ENCODE peak calls at places on chromosome 2, in six cellular contexts. B, R, H, T, C and I are unnamed samples.

GRCh38 chr2:170512271-170512670 is 202.9 kb upstream of the SP5 start:
- DNase-seq in B (no peak), R (no peak), H (no peak), T (no peak), C (no peak), I (no peak)

GRCh38 chr2:224909885-224910517 is 132.3 kb downstream of the DOCK10 start:
- DNase-seq in B (peak; percentile 56), R (no peak), H (no peak), T (peak; percentile 73), C (peak; percentile 81), I (peak; percentile 75)

GRCh38 chr2:113858764-113859163 is 31.1 kb upstream of the ACTR3 start:
- DNase-seq in B (no peak), R (no peak), H (no peak), T (peak; percentile 95), C (peak; percentile 95), I (peak; percentile 40)

GRCh38 chr2:152618188-152618564 is 99.1 kb downstream of the PRPF40A start:
- DNase-seq in B (no peak), R (no peak), H (no peak), T (no peak), C (peak; percentile 39), I (peak; percentile 13)

GRCh38 chr2:45664635-45665269 is 13.3 kb downstream of the PRKCE start:
- DNase-seq in B (no peak), R (no peak), H (no peak), T (peak; percentile 29), C (no peak), I (no peak)

GRCh38 chr2:6788614-6789013 is 77.1 kb downstream of the CMPK2 start:
- DNase-seq in B (no peak), R (no peak), H (no peak), T (no peak), C (no peak), I (no peak)

GRCh38 chr2:197946562-197946961 is 142.2 kb downstream of the PLCL1 start:
- DNase-seq in B (no peak), R (no peak), H (no peak), T (no peak), C (peak; percentile 47), I (peak; percentile 40)

GRCh38 chr2:131092409-131093065 is 723 bp downstream of the FAM168B start:
- DNase-seq in B (no peak), R (no peak), H (no peak), T (no peak), C (no peak), I (no peak)

GRCh38 chr2:85744771-85745601 is 8.8 kb upstream of the ATOH8 start:
- DNase-seq in B (no peak), R (no peak), H (no peak), T (peak; percentile 70), C (peak; percentile 100), I (no peak)

GRCh38 chr2:172102159-172102857 is 392 bp downstream of the DLX2 start:
- DNase-seq in B (no peak), R (no peak), H (no peak), T (peak; percentile 61), C (peak; percentile 50), I (no peak)

GRCh38 chr2:158573739-158574138 is 117.0 kb downstream of the PKP4 start:
- DNase-seq in B (no peak), R (no peak), H (no peak), T (no peak), C (no peak), I (no peak)

GRCh38 chr2:106292627-106293026 is 98.5 kb upstream of the UXS1 start:
- DNase-seq in B (no peak), R (no peak), H (no peak), T (no peak), C (no peak), I (no peak)

GRCh38 chr2:106288873-106289272 is 94.8 kb upstream of the UXS1 start:
- DNase-seq in B (no peak), R (no peak), H (no peak), T (no peak), C (no peak), I (no peak)

GRCh38 chr2:106296182-106296815 is 102.2 kb upstream of the UXS1 start:
- DNase-seq in B (no peak), R (no peak), H (no peak), T (no peak), C (peak; percentile 25), I (no peak)

GRCh38 chr2:106294182-106294581 is 100.1 kb upstream of the UXS1 start:
- DNase-seq in B (no peak), R (no peak), H (no peak), T (no peak), C (no peak), I (no peak)

DNA sequence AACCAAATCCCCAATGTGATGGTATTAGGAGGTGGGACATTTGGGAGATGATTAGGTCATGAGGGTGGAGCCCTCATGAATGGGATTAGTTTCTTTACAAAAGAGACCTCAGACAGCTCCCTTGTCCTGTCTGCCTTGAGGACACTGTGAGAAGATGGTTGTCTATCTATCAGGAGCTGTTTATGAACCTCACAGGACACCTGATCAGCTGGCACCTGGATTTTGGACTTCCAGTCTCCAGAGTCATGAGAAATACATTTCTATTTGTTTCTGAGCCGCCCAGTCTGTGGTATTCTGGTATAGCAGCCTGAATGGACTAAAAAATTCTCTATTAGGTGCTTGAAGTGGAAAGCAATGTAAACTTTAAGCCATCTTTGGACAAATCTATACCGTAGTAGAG is 99.3 kb upstream of the UXS1 start:
- DNase-seq in B (no peak), R (no peak), H (no peak), T (no peak), C (no peak), I (no peak)
- H3K4me3 ChIP-seq in B (no peak overlapping the region), R (no peak overlapping the region), H (no peak overlapping the region), T (no peak overlapping the region), C (no peak overlapping the region), I (no peak overlapping the region)

GRCh38 chr2:60230596-60230995 is 322.9 kb downstream of the BCL11A start:
- DNase-seq in B (no peak), R (no peak), H (no peak), T (no peak), C (no peak), I (no peak)
- TF ChIP-seq CTCF in B (no peak), R (no peak), H (no peak), T (no peak), C (no peak), I (no peak)

GRCh38 chr2:149594411-149594810 is 6.8 kb upstream of the MMADHC start:
- DNase-seq in B (no peak), R (no peak), H (no peak), T (no peak), C (no peak), I (no peak)

GRCh38 chr2:149596471-149596870 is 8.9 kb upstream of the MMADHC start:
- DNase-seq in B (no peak), R (no peak), H (no peak), T (no peak), C (no peak), I (no peak)

GRCh38 chr2:149598014-149598395 is 10.4 kb upstream of the MMADHC start:
- DNase-seq in B (no peak), R (no peak), H (no peak), T (peak; percentile 39), C (peak; percentile 24), I (no peak)

GRCh38 chr2:149595069-149595963 is 7.7 kb upstream of the MMADHC start:
- DNase-seq in B (no peak), R (no peak), H (no peak), T (peak; percentile 51), C (no peak), I (no peak)

DNA sequence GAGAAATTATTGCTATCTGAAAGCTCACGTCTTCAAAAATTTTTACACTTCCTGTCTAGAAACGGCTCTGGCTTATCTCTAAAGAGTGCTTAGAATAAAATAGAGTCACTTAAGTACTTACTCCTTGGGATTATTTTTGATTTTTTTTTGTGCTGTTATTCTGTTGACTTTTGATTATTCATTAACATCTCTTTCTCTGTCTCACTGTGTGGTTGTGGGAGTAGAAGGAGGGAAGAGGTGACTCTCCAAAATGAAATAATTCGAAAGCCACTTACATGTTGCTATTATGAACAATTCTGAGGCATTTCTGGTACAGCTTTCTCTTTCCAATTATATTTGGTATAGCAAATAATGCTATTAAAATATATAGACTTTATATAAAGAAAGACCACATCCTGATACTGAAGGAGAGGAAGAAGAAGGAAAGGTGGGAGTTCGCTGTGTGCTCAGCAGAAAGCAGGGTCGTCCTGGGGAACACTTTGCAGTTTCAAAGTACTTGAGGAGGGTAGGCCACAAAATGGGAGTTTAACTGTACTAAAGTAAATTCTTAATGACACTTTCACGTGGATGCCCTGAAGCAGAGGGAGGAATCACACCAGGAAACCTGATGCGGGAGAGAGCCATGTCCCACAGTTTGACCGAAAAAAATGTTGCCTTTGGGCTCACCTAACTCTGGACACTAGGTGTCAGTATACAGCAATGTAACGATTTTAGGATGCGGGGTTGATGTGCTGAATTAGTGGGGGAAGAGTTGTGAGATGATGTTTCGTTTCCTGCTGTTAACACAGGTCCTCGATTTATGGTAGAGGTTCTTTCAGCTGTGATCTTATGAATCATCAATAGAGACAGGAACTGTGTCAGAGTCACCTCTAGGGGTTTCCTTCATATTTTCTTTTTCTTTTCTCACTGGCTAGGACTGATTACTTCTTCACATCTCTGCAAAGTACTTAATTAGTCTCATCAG is 9.8 kb upstream of the MMADHC start:
- DNase-seq in B (no peak), R (peak; percentile 54), H (peak; percentile 52), T (peak; percentile 94), C (peak; percentile 95), I (peak; percentile 76)
- H3K4me3 ChIP-seq in B (no peak overlapping the region), R (peak overlapping the region; percentile 3), H (no peak overlapping the region), T (peak overlapping the region; percentile 13), C (no peak overlapping the region), I (no peak overlapping the region)

DNA sequence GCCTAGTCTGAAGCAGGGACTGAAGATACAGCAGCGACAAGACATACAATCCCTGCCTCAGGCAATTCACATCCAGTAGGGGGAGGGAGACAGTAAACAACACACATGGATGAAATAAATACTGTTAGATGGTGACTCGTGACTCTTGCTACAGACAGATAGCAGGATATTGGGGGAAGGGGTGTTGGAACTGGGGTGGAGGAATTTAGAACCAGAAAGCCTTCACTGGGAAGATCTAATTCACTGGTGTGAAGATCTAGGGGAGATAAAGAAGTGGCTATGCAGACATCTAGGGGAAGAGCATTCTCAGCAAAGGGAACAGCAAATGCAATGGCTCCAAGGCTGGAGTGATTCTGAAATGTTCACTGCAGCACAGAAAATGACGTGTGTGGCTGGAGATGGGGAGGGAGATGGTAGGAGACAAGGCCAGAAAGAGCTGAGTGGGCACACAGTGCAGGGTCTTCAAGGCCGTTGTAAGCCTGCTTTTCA is 52.6 kb upstream of the TMEM163 start:
- DNase-seq in B (no peak), R (no peak), H (no peak), T (no peak), C (no peak), I (no peak)
- TF ChIP-seq CTCF in B (no peak), R (no peak), H (no peak), T (no peak), C (no peak), I (no peak)

DNA sequence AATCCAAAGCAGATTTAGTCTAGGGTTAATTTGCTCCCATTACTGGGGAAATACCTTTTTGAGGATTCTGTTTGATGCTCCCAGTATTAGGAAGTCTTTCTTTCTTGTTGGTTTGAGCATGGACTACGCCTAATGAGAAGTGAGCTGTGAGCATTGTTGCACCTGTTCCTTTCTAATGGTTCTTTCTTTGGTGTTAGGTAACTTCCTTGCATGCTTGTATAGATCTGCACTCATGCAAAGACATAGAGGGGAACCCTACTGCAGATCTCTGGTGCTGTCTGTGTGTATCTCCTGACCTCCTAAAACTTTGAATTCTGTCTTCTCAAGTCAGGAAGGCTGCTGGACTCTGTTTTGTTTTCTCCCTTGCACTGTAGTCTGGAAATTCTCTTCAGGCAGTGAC is 12.8 kb upstream of the TDRD15 start:
- DNase-seq in B (no peak), R (no peak), H (no peak), T (no peak), C (no peak), I (no peak)
- H3K4me3 ChIP-seq in B (no peak overlapping the region), R (no peak overlapping the region), H (no peak overlapping the region), T (no peak overlapping the region), C (no peak overlapping the region), I (no peak overlapping the region)